ENCODE peak calls at places on chromosome 18, in four cellular contexts. U is upper lobe of right lung, A is HFF-Myc, Q is A172. W is an unnamed sample.

GRCh38 chr18:78905334-78905733 is 74.3 kb upstream of the SALL3 start:
- DNase-seq in U (peak; percentile 25), A (no peak), Q (no peak), W (no peak)

GRCh38 chr18:66764225-66764624 is 160.3 kb upstream of the CDH19 start:
- DNase-seq in U (no peak), A (no peak), Q (no peak), W (no peak)

GRCh38 chr18:31162825-31163435 is at the start of gene DSC1:
- DNase-seq in U (no peak), A (no peak), Q (no peak), W (no peak)

GRCh38 chr18:21129586-21130216 is 18.1 kb upstream of the ROCK1 start:
- DNase-seq in U (no peak), A (no peak), Q (no peak), W (no peak)

GRCh38 chr18:42069036-42069435 is 114.0 kb downstream of the PIK3C3 start:
- DNase-seq in U (no peak), A (no peak), Q (no peak), W (no peak)

GRCh38 chr18:23229472-23229871 is 94.2 kb downstream of the CABLES1 start:
- DNase-seq in U (no peak), A (no peak), Q (no peak), W (no peak)

GRCh38 chr18:12921178-12921577 is 26.6 kb upstream of the SEH1L start:
- DNase-seq in U (no peak), A (no peak), Q (no peak), W (no peak)

GRCh38 chr18:29361843-29362242 is 1184.9 kb upstream of the CDH2 start:
- DNase-seq in U (no peak), A (no peak), Q (no peak), W (no peak)

GRCh38 chr18:54584065-54584464 is 7.0 kb upstream of the DYNAP start:
- DNase-seq in U (no peak), A (no peak), Q (no peak), W (no peak)

GRCh38 chr18:79867666-79868065 is 69.9 kb downstream of the KCNG2 start:
- DNase-seq in U (peak; percentile 56), A (no peak), Q (no peak), W (no peak)

GRCh38 chr18:73613706-73614340 is 533.8 kb downstream of the FBXO15 start:
- DNase-seq in U (no peak), A (no peak), Q (no peak), W (no peak)

GRCh38 chr18:12291161-12291560 is 16.9 kb upstream of the TUBB6 start:
- DNase-seq in U (peak; percentile 27), A (no peak), Q (no peak), W (no peak)

GRCh38 chr18:21803495-21803894 is 62.9 kb downstream of the MIB1 start:
- DNase-seq in U (no peak), A (no peak), Q (no peak), W (no peak)

GRCh38 chr18:10566390-10566789 is 40.6 kb downstream of the NAPG start:
- DNase-seq in U (no peak), A (no peak), Q (no peak), W (no peak)

GRCh38 chr18:3269241-3269640 is 7.3 kb downstream of the MYL12B start:
- DNase-seq in U (no peak), A (no peak), Q (no peak), W (no peak)

GRCh38 chr18:45557296-45557695 is 58.0 kb upstream of the SLC14A2 start:
- DNase-seq in U (no peak), A (no peak), Q (no peak), W (no peak)

GRCh38 chr18:24488824-24489493 is 28.5 kb downstream of the HRH4 start:
- DNase-seq in U (no peak), A (peak; percentile 33), Q (peak; percentile 46), W (peak; percentile 7)

GRCh38 chr18:45248240-45248903 is 366.9 kb upstream of the SLC14A2 start:
- DNase-seq in U (no peak), A (no peak), Q (peak; percentile 30), W (no peak)

W was measured in NCI-H1417.